ENCODE peak calls at places on chromosomes 12 and 14, in seven cellular contexts. One of them, this sample, is unnamed.

GRCh38 chr14:101188571-101188915 is 285.0 kb upstream of the RTL1 start:
- DNase-seq in A172: no peak
- DNase-seq in A549: no peak
- DNase-seq in activated naive CD8-positive, alpha-beta T cell treated with anti-CD3 and anti-CD28 coated beads, Interleukin-2, amount 50 U/mL, for 24 hours: no peak
- DNase-seq in body of pancreas: no peak
- DNase-seq in stimulated activated CD4-positive, alpha-beta T cell treated with anti-CD3 and anti-CD28 coated beads, Interleukin-12 subunit alpha, Interleukin-12 subunit beta, amount 100 ng/mL, for 4 hours: no peak
- DNase-seq in KG1: no peak
- DNase-seq in this sample: no peak

GRCh38 chr12:104064842-104065441 is 611 bp downstream of the HCFC2 start:
- DNase-seq in A172: no peak
- DNase-seq in A549: peak
- DNase-seq in activated naive CD8-positive, alpha-beta T cell treated with anti-CD3 and anti-CD28 coated beads, Interleukin-2, amount 50 U/mL, for 24 hours: no peak
- DNase-seq in body of pancreas: peak
- DNase-seq in stimulated activated CD4-positive, alpha-beta T cell treated with anti-CD3 and anti-CD28 coated beads, Interleukin-12 subunit alpha, Interleukin-12 subunit beta, amount 100 ng/mL, for 4 hours: no peak
- DNase-seq in KG1: no peak
- DNase-seq in this sample: no peak

GRCh38 chr12:12442548-12443071 is 85.7 kb downstream of the BORCS5 start:
- DNase-seq in A172: peak
- DNase-seq in A549: no peak
- DNase-seq in activated naive CD8-positive, alpha-beta T cell treated with anti-CD3 and anti-CD28 coated beads, Interleukin-2, amount 50 U/mL, for 24 hours: no peak
- DNase-seq in body of pancreas: no peak
- DNase-seq in stimulated activated CD4-positive, alpha-beta T cell treated with anti-CD3 and anti-CD28 coated beads, Interleukin-12 subunit alpha, Interleukin-12 subunit beta, amount 100 ng/mL, for 4 hours: no peak
- DNase-seq in KG1: no peak
- DNase-seq in this sample: no peak

GRCh38 chr14:97319691-97320090 is 522.5 kb downstream of the VRK1 start:
- DNase-seq in A172: no peak
- DNase-seq in A549: no peak
- DNase-seq in activated naive CD8-positive, alpha-beta T cell treated with anti-CD3 and anti-CD28 coated beads, Interleukin-2, amount 50 U/mL, for 24 hours: no peak
- DNase-seq in body of pancreas: no peak
- DNase-seq in stimulated activated CD4-positive, alpha-beta T cell treated with anti-CD3 and anti-CD28 coated beads, Interleukin-12 subunit alpha, Interleukin-12 subunit beta, amount 100 ng/mL, for 4 hours: no peak
- DNase-seq in KG1: no peak
- DNase-seq in this sample: no peak

GRCh38 chr14:67964391-67964812 is 144.8 kb downstream of the RAD51B start:
- DNase-seq in A172: no peak
- DNase-seq in A549: peak
- DNase-seq in activated naive CD8-positive, alpha-beta T cell treated with anti-CD3 and anti-CD28 coated beads, Interleukin-2, amount 50 U/mL, for 24 hours: no peak
- DNase-seq in body of pancreas: no peak
- DNase-seq in stimulated activated CD4-positive, alpha-beta T cell treated with anti-CD3 and anti-CD28 coated beads, Interleukin-12 subunit alpha, Interleukin-12 subunit beta, amount 100 ng/mL, for 4 hours: no peak
- DNase-seq in KG1: no peak
- DNase-seq in this sample: no peak

GRCh38 chr12:53337998-53338397 is 1.8 kb upstream of the SP7 start:
- DNase-seq in A172: no peak
- DNase-seq in A549: no peak
- DNase-seq in activated naive CD8-positive, alpha-beta T cell treated with anti-CD3 and anti-CD28 coated beads, Interleukin-2, amount 50 U/mL, for 24 hours: no peak
- DNase-seq in body of pancreas: no peak
- DNase-seq in stimulated activated CD4-positive, alpha-beta T cell treated with anti-CD3 and anti-CD28 coated beads, Interleukin-12 subunit alpha, Interleukin-12 subunit beta, amount 100 ng/mL, for 4 hours: no peak
- DNase-seq in KG1: no peak
- DNase-seq in this sample: no peak

GRCh38 chr12:25997401-25997973 is 39.0 kb downstream of the RASSF8 start:
- DNase-seq in A172: peak
- DNase-seq in A549: peak
- DNase-seq in activated naive CD8-positive, alpha-beta T cell treated with anti-CD3 and anti-CD28 coated beads, Interleukin-2, amount 50 U/mL, for 24 hours: no peak
- DNase-seq in body of pancreas: no peak
- DNase-seq in stimulated activated CD4-positive, alpha-beta T cell treated with anti-CD3 and anti-CD28 coated beads, Interleukin-12 subunit alpha, Interleukin-12 subunit beta, amount 100 ng/mL, for 4 hours: no peak
- DNase-seq in KG1: no peak
- DNase-seq in this sample: no peak

GRCh38 chr12:34338751-34339150 is 316.5 kb downstream of the ALG10 start:
- DNase-seq in A172: no peak
- DNase-seq in A549: no peak
- DNase-seq in activated naive CD8-positive, alpha-beta T cell treated with anti-CD3 and anti-CD28 coated beads, Interleukin-2, amount 50 U/mL, for 24 hours: no peak
- DNase-seq in body of pancreas: no peak
- DNase-seq in stimulated activated CD4-positive, alpha-beta T cell treated with anti-CD3 and anti-CD28 coated beads, Interleukin-12 subunit alpha, Interleukin-12 subunit beta, amount 100 ng/mL, for 4 hours: no peak
- DNase-seq in KG1: no peak
- DNase-seq in this sample: no peak

GRCh38 chr14:50366115-50366514 is 30.6 kb downstream of the CDKL1 start:
- DNase-seq in A172: no peak
- DNase-seq in A549: no peak
- DNase-seq in activated naive CD8-positive, alpha-beta T cell treated with anti-CD3 and anti-CD28 coated beads, Interleukin-2, amount 50 U/mL, for 24 hours: no peak
- DNase-seq in body of pancreas: no peak
- DNase-seq in stimulated activated CD4-positive, alpha-beta T cell treated with anti-CD3 and anti-CD28 coated beads, Interleukin-12 subunit alpha, Interleukin-12 subunit beta, amount 100 ng/mL, for 4 hours: no peak
- DNase-seq in KG1: no peak
- DNase-seq in this sample: no peak

GRCh38 chr12:120439646-120440247 is 1.8 kb downstream of the COX6A1 start:
- DNase-seq in A172: peak
- DNase-seq in A549: peak
- DNase-seq in activated naive CD8-positive, alpha-beta T cell treated with anti-CD3 and anti-CD28 coated beads, Interleukin-2, amount 50 U/mL, for 24 hours: peak
- DNase-seq in body of pancreas: peak
- DNase-seq in stimulated activated CD4-positive, alpha-beta T cell treated with anti-CD3 and anti-CD28 coated beads, Interleukin-12 subunit alpha, Interleukin-12 subunit beta, amount 100 ng/mL, for 4 hours: peak
- DNase-seq in KG1: peak
- DNase-seq in this sample: peak

GRCh38 chr12:124694846-124695497 is 127.6 kb upstream of the NCOR2 start:
- DNase-seq in A172: peak
- DNase-seq in A549: no peak
- DNase-seq in activated naive CD8-positive, alpha-beta T cell treated with anti-CD3 and anti-CD28 coated beads, Interleukin-2, amount 50 U/mL, for 24 hours: no peak
- DNase-seq in body of pancreas: no peak
- DNase-seq in stimulated activated CD4-positive, alpha-beta T cell treated with anti-CD3 and anti-CD28 coated beads, Interleukin-12 subunit alpha, Interleukin-12 subunit beta, amount 100 ng/mL, for 4 hours: no peak
- DNase-seq in KG1: no peak
- DNase-seq in this sample: no peak

This sample was measured in GM06990.